ENCODE peak calls at places on chromosomes 16 and 17, in ten cellular contexts. W is GM13977, B is B cell, L is HepG2, C is body of pancreas, J is pancreas, U is AG04450, E is foreskin fibroblast, K is HL-60, M is transverse colon. G is an unnamed sample.

GRCh38 chr16:4057439-4057877 is 58.8 kb downstream of the ADCY9 start:
- DNase-seq in L (no peak), E (peak; percentile 71), J (no peak), B (no peak), C (no peak), W (no peak), U (no peak), K (no peak), M (no peak), G (no peak)

GRCh38 chr16:80210787-80211186 is 330.0 kb upstream of the DYNLRB2 start:
- DNase-seq in L (no peak), M (no peak), E (no peak), K (no peak), B (no peak), W (no peak), C (no peak), U (no peak), J (no peak), G (no peak)

GRCh38 chr16:9159839-9160550 is 68.6 kb downstream of the HAPSTR1 start:
- DNase-seq in J (peak; percentile 51), B (peak; percentile 33), L (peak; percentile 67), E (peak; percentile 82), K (no peak), U (peak; percentile 39), C (peak; percentile 82), M (peak; percentile 63), W (peak; percentile 63), G (no peak)

GRCh38 chr16:71781741-71782140 is 26.9 kb downstream of the AP1G1 start:
- DNase-seq in U (no peak), E (peak; percentile 12), M (no peak), W (no peak), J (no peak), B (no peak), K (no peak), C (no peak), L (peak; percentile 21), G (no peak)

GRCh38 chr17:27408891-27409290 is 47.4 kb upstream of the KSR1 start:
- DNase-seq in U (no peak), E (peak; percentile 24), J (no peak), B (no peak), K (no peak), W (no peak), C (no peak), M (no peak), L (no peak), G (no peak)

GRCh38 chr17:17810374-17811248 is 26.2 kb downstream of the SREBF1 start:
- DNase-seq in U (no peak), L (no peak), K (no peak), C (no peak), B (peak; percentile 51), M (no peak), E (peak; percentile 53), J (no peak), W (no peak), G (no peak)

GRCh38 chr16:10265770-10266615 is 83.8 kb upstream of the GRIN2A start:
- DNase-seq in C (no peak), L (peak; percentile 99), W (no peak), M (no peak), E (no peak), B (no peak), J (no peak), K (no peak), U (no peak), G (no peak)

GRCh38 chr16:29664133-29664912 is 1.3 kb downstream of the SPN start:
- DNase-seq in L (no peak), W (peak; percentile 51), U (no peak), J (peak; percentile 31), B (no peak), K (peak; percentile 91), E (no peak), M (peak; percentile 32), C (no peak), G (peak; percentile 66)

GRCh38 chr17:73759324-73760185 is 115.3 kb upstream of the SDK2 start:
- DNase-seq in W (no peak), M (no peak), U (no peak), K (no peak), B (no peak), C (no peak), L (no peak), E (no peak), J (no peak), G (no peak)

GRCh38 chr16:13291934-13292333 is 390.5 kb downstream of the SHISA9 start:
- DNase-seq in J (no peak), U (no peak), W (no peak), K (no peak), C (no peak), L (no peak), B (no peak), E (peak; percentile 12), M (no peak), G (no peak)

GRCh38 chr16:71645450-71645849 is 19.5 kb downstream of the MARVELD3 start:
- DNase-seq in C (no peak), J (no peak), K (no peak), B (no peak), W (peak; percentile 43), U (no peak), E (peak; percentile 30), M (peak; percentile 28), L (peak; percentile 67), G (no peak)

GRCh38 chr17:77287432-77288068 is 146.8 kb downstream of the SEC14L1 start:
- DNase-seq in U (peak; percentile 63), L (peak; percentile 65), W (no peak), J (peak; percentile 85), C (peak; percentile 79), E (peak; percentile 79), M (peak; percentile 70), B (no peak), K (no peak), G (no peak)

GRCh38 chr16:2507052-2507678 is 6.6 kb upstream of the ATP6V0C start:
- DNase-seq in L (no peak), B (peak; percentile 92), J (no peak), E (no peak), K (peak; percentile 87), U (no peak), C (no peak), W (peak; percentile 81), M (peak; percentile 49), G (peak; percentile 55)
- TF ChIP-seq CTCF in L (no peak), B (peak; percentile 64), J (no peak), E (no peak), K (no peak), U (no peak), C (no peak), W (peak; percentile 16), M (no peak), G (no peak)

DNA sequence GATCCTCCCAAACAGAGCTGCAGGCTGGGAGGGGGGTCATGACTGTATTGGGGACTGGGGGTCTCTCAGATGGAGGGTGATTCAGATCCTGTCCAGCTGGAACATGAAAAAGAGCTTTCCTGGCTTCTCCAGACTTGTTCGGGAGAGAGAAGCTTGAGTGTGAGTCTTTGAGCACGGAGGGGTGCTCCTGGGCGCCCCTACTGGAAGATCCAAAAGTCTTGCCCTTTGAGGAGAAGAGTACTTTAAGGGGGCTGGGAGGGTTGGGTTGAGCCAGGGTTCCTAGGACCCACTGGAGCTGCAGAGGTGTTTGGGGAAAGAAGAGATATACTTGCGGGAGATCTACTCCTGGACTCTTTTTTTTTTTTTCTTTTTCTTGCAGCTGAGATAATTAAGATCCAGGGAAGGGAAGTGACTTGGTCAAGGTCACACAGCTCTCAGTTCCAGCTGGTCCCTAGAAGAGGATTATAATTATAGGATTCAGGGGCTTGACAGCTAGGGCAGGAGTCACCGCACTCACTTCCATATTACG is 8.4 kb downstream of the RARA start:
- DNase-seq in C (peak; percentile 52), W (peak; percentile 77), M (peak; percentile 71), U (no peak), K (no peak), J (no peak), L (peak; percentile 64), B (peak; percentile 70), E (peak; percentile 84), G (no peak)
- TF ChIP-seq CTCF in C (peak; percentile 32), W (peak; percentile 61), M (peak; percentile 56), U (peak; percentile 76), K (peak; percentile 41), J (peak; percentile 14), L (peak; percentile 58), B (peak; percentile 74), E (peak; percentile 68), G (peak; percentile 77)

DNA sequence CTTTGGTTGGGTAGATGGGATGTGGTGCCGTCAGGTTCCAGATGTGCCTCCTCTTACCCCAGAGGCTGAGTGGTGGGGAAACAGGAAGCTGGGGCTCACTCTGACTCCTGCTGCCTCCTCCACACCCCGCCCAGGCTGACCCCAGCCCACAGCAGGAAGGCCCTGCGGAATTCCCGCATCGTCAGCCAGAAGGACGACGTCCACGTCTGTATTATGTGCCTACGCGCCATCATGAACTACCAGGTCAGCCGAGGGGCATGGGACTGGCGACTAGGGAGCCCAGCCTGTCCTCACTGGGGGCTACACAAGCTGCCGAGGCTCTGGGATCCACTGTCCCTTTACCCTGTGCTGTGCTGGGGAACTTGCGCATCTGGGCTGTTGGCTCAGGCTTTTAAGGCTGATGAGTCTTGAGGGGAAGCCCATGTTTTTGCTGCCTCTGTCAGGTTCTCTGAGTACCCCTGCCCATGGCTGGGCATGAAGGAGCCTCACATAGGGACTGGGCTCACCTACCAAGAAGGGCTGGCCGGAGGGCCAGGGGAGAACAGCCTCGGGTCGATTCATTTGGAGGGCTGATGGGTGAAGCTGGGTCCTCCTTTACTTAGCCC is 14.4 kb downstream of the FMNL1 start:
- DNase-seq in U (no peak), C (no peak), J (no peak), E (no peak), M (no peak), K (no peak), B (no peak), W (no peak), L (no peak), G (no peak)
- TF ChIP-seq CTCF in U (no peak), C (no peak), J (no peak), E (no peak), M (peak; percentile 49), K (no peak), B (peak; percentile 66), W (no peak), L (no peak), G (peak; percentile 45)

GRCh38 chr16:67868290-67868689 is 4.6 kb upstream of the EDC4 start:
- DNase-seq in B (no peak), W (no peak), U (no peak), L (no peak), J (peak; percentile 91), K (no peak), C (peak; percentile 87), E (no peak), M (no peak), G (no peak)

GRCh38 chr16:67861877-67862276 is 11.0 kb upstream of the EDC4 start:
- DNase-seq in U (no peak), B (no peak), K (no peak), J (no peak), W (no peak), C (no peak), M (no peak), E (no peak), L (no peak), G (no peak)

GRCh38 chr16:67862623-67863583 is 9.9 kb upstream of the EDC4 start:
- DNase-seq in U (no peak), M (no peak), B (no peak), K (no peak), E (peak; percentile 26), L (no peak), J (no peak), C (peak; percentile 19), W (no peak), G (no peak)

GRCh38 chr16:67864594-67864993 is 8.3 kb upstream of the EDC4 start:
- DNase-seq in E (no peak), K (no peak), C (no peak), W (no peak), J (no peak), M (no peak), U (no peak), L (no peak), B (no peak), G (no peak)

GRCh38 chr16:67865318-67865717 is 7.5 kb upstream of the EDC4 start:
- DNase-seq in L (peak; percentile 68), E (peak; percentile 64), U (no peak), C (peak; percentile 31), B (no peak), W (no peak), K (no peak), J (no peak), M (peak; percentile 27), G (no peak)
- TF ChIP-seq CTCF in L (peak; percentile 84), E (peak; percentile 39), U (peak; percentile 44), C (peak; percentile 32), B (no peak), W (peak; percentile 59), K (peak; percentile 26), J (no peak), M (peak; percentile 55), G (peak; percentile 24)

G was measured in CD14-positive monocyte.